ENCODE peak calls at places on chromosomes 2 and 18, in nine cellular contexts. One of them, this sample, is unnamed.

GRCh38 chr2:75609937-75610508 is 36.6 kb upstream of the MRPL19 start:
- DNase-seq in ovary: no peak
- DNase-seq in right cardiac atrium: no peak
- DNase-seq in GM23338: no peak
- DNase-seq in K562: no peak
- DNase-seq in kidney epithelial cell: no peak
- DNase-seq in C1 segment of cervical spinal cord: no peak
- DNase-seq in NCI-H1092 treated with DMSO at 0.1 percent for 48 hours: no peak
- DNase-seq in cardiac muscle cell: no peak
- DNase-seq in this sample: no peak

GRCh38 chr2:105403785-105404698 is 5.2 kb upstream of the FHL2 start:
- DNase-seq in kidney epithelial cell: peak; percentile 100
- DNase-seq in NCI-H1092 treated with DMSO at 0.1 percent for 48 hours: no peak
- DNase-seq in K562: peak; percentile 47
- DNase-seq in cardiac muscle cell: no peak
- DNase-seq in right cardiac atrium: no peak
- DNase-seq in C1 segment of cervical spinal cord: no peak
- DNase-seq in GM23338: peak; percentile 59
- DNase-seq in ovary: no peak
- DNase-seq in this sample: peak; percentile 99

GRCh38 chr2:33598472-33599174 is 476 bp downstream of the FAM98A start:
- DNase-seq in NCI-H1092 treated with DMSO at 0.1 percent for 48 hours: peak; percentile 30
- DNase-seq in ovary: no peak
- DNase-seq in kidney epithelial cell: no peak
- DNase-seq in C1 segment of cervical spinal cord: no peak
- DNase-seq in K562: peak; percentile 53
- DNase-seq in GM23338: peak; percentile 47
- DNase-seq in cardiac muscle cell: peak; percentile 71
- DNase-seq in right cardiac atrium: peak; percentile 53
- DNase-seq in this sample: peak; percentile 53

GRCh38 chr2:216691210-216691741 is 4.1 kb downstream of the IGFBP5 start:
- DNase-seq in kidney epithelial cell: no peak
- DNase-seq in cardiac muscle cell: peak; percentile 91
- DNase-seq in K562: peak; percentile 35
- DNase-seq in GM23338: peak; percentile 81
- DNase-seq in right cardiac atrium: peak; percentile 94
- DNase-seq in NCI-H1092 treated with DMSO at 0.1 percent for 48 hours: peak; percentile 85
- DNase-seq in ovary: peak; percentile 83
- DNase-seq in C1 segment of cervical spinal cord: no peak
- DNase-seq in this sample: peak; percentile 58

GRCh38 chr2:6011871-6012380 is 319.7 kb downstream of the SOX11 start:
- DNase-seq in K562: no peak
- DNase-seq in right cardiac atrium: no peak
- DNase-seq in C1 segment of cervical spinal cord: no peak
- DNase-seq in GM23338: peak; percentile 15
- DNase-seq in kidney epithelial cell: no peak
- DNase-seq in cardiac muscle cell: no peak
- DNase-seq in ovary: no peak
- DNase-seq in NCI-H1092 treated with DMSO at 0.1 percent for 48 hours: no peak
- DNase-seq in this sample: no peak

GRCh38 chr2:207766697-207767460 is 2.8 kb downstream of the FZD5 start:
- DNase-seq in kidney epithelial cell: no peak
- DNase-seq in C1 segment of cervical spinal cord: no peak
- DNase-seq in GM23338: peak; percentile 74
- DNase-seq in right cardiac atrium: peak; percentile 64
- DNase-seq in NCI-H1092 treated with DMSO at 0.1 percent for 48 hours: no peak
- DNase-seq in cardiac muscle cell: no peak
- DNase-seq in K562: no peak
- DNase-seq in ovary: peak; percentile 40
- DNase-seq in this sample: no peak

GRCh38 chr2:9095690-9096089 is 92.2 kb upstream of the MBOAT2 start:
- DNase-seq in GM23338: peak; percentile 82
- DNase-seq in NCI-H1092 treated with DMSO at 0.1 percent for 48 hours: no peak
- DNase-seq in ovary: peak; percentile 73
- DNase-seq in K562: no peak
- DNase-seq in right cardiac atrium: peak; percentile 86
- DNase-seq in C1 segment of cervical spinal cord: peak; percentile 32
- DNase-seq in kidney epithelial cell: no peak
- DNase-seq in cardiac muscle cell: peak; percentile 31
- DNase-seq in this sample: no peak

GRCh38 chr2:3522851-3523481 is 3.6 kb upstream of the ADI1 start:
- DNase-seq in C1 segment of cervical spinal cord: no peak
- DNase-seq in kidney epithelial cell: no peak
- DNase-seq in ovary: peak; percentile 66
- DNase-seq in GM23338: no peak
- DNase-seq in right cardiac atrium: peak; percentile 81
- DNase-seq in cardiac muscle cell: no peak
- DNase-seq in K562: no peak
- DNase-seq in NCI-H1092 treated with DMSO at 0.1 percent for 48 hours: no peak
- DNase-seq in this sample: no peak

GRCh38 chr2:232042911-232043564 is 81.5 kb downstream of the DIS3L2 start:
- DNase-seq in right cardiac atrium: no peak
- DNase-seq in cardiac muscle cell: no peak
- DNase-seq in NCI-H1092 treated with DMSO at 0.1 percent for 48 hours: no peak
- DNase-seq in kidney epithelial cell: no peak
- DNase-seq in GM23338: no peak
- DNase-seq in ovary: no peak
- DNase-seq in K562: no peak
- DNase-seq in C1 segment of cervical spinal cord: no peak
- DNase-seq in this sample: peak; percentile 28

GRCh38 chr2:70173520-70173919 is 17.3 kb downstream of the C2orf42 start:
- DNase-seq in NCI-H1092 treated with DMSO at 0.1 percent for 48 hours: no peak
- DNase-seq in K562: no peak
- DNase-seq in GM23338: no peak
- DNase-seq in C1 segment of cervical spinal cord: no peak
- DNase-seq in cardiac muscle cell: no peak
- DNase-seq in ovary: no peak
- DNase-seq in kidney epithelial cell: no peak
- DNase-seq in right cardiac atrium: no peak
- DNase-seq in this sample: peak; percentile 19

GRCh38 chr18:60684843-60685513 is 312.4 kb upstream of the MC4R start:
- DNase-seq in NCI-H1092 treated with DMSO at 0.1 percent for 48 hours: peak; percentile 71
- DNase-seq in right cardiac atrium: no peak
- DNase-seq in ovary: no peak
- DNase-seq in C1 segment of cervical spinal cord: no peak
- DNase-seq in kidney epithelial cell: no peak
- DNase-seq in GM23338: peak; percentile 44
- DNase-seq in K562: no peak
- DNase-seq in cardiac muscle cell: peak; percentile 26
- DNase-seq in this sample: peak; percentile 17